ENCODE peak calls at places on chromosomes 4 and X, in seven cellular contexts. M is upper lobe of right lung, K is astrocyte of the spinal cord, G is psoas muscle, D is WERI-Rb-1, Q is fibroblast of mammary gland, P is A549. B is an unnamed sample.

GRCh38 chrX:46865281-46865680 is 28.4 kb downstream of the RP2 start:
- DNase-seq in M (no peak), K (peak), G (no peak), D (no peak), Q (peak), P (peak), B (peak)

GRCh38 chr4:80500593-80500992 is 165.1 kb downstream of the CFAP299 start:
- DNase-seq in M (no peak), K (peak), G (no peak), D (no peak), Q (peak), P (no peak), B (no peak)

GRCh38 chr4:107838763-107839162 is 14.0 kb downstream of the SGMS2 start:
- DNase-seq in M (no peak), K (no peak), G (no peak), D (no peak), Q (peak), P (no peak), B (peak)

GRCh38 chr4:115986573-115986972 is 873.2 kb upstream of the NDST4 start:
- DNase-seq in M (no peak), K (no peak), G (no peak), D (no peak), Q (no peak), P (no peak), B (no peak)

GRCh38 chr4:184355857-184356256 is 118.5 kb downstream of the IRF2 start:
- DNase-seq in M (no peak), K (no peak), G (no peak), D (no peak), Q (no peak), P (no peak), B (no peak)

GRCh38 chrX:13473666-13474516 is 95.5 kb upstream of the EGFL6 start:
- DNase-seq in M (no peak), K (peak), G (no peak), D (no peak), Q (peak), P (no peak), B (peak)

GRCh38 chr4:24209891-24210290 is 320.0 kb upstream of the PPARGC1A start:
- DNase-seq in M (no peak), K (no peak), G (no peak), D (no peak), Q (peak), P (no peak), B (no peak)

GRCh38 chr4:8851321-8852117 is 20.1 kb downstream of the HMX1 start:
- DNase-seq in M (no peak), K (no peak), G (peak), D (no peak), Q (no peak), P (no peak), B (no peak)

GRCh38 chrX:141468940-141469339 is 115.6 kb downstream of the SPANXA1 start:
- DNase-seq in M (no peak), K (peak), G (no peak), D (no peak), Q (peak), P (no peak), B (peak)

GRCh38 chr4:10078481-10079233 is 37.9 kb downstream of the WDR1 start:
- DNase-seq in M (peak), K (no peak), G (no peak), D (no peak), Q (no peak), P (no peak), B (no peak)

GRCh38 chr4:39698424-39699009 is 581 bp downstream of the UBE2K start:
- DNase-seq in M (peak), K (peak), G (peak), D (peak), Q (peak), P (peak), B (peak)

GRCh38 chrX:152086141-152086540 is 52.2 kb downstream of the MAGEA10 start:
- DNase-seq in M (no peak), K (no peak), G (no peak), D (no peak), Q (no peak), P (no peak), B (no peak)

GRCh38 chr4:79678472-79679202 is 270.6 kb upstream of the GK2 start:
- DNase-seq in M (no peak), K (peak), G (no peak), D (no peak), Q (no peak), P (no peak), B (peak)

GRCh38 chrX:73903941-73904340 is 340.9 kb downstream of the CHIC1 start:
- DNase-seq in M (no peak), K (no peak), G (no peak), D (no peak), Q (peak), P (no peak), B (peak)

GRCh38 chr4:9709724-9710123 is 71.7 kb upstream of the DRD5 start:
- DNase-seq in M (no peak), K (no peak), G (no peak), D (no peak), Q (no peak), P (no peak), B (no peak)

GRCh38 chrX:38215141-38215540 is 5.5 kb downstream of the SRPX start:
- DNase-seq in M (no peak), K (peak), G (no peak), D (no peak), Q (peak), P (no peak), B (no peak)

DNA sequence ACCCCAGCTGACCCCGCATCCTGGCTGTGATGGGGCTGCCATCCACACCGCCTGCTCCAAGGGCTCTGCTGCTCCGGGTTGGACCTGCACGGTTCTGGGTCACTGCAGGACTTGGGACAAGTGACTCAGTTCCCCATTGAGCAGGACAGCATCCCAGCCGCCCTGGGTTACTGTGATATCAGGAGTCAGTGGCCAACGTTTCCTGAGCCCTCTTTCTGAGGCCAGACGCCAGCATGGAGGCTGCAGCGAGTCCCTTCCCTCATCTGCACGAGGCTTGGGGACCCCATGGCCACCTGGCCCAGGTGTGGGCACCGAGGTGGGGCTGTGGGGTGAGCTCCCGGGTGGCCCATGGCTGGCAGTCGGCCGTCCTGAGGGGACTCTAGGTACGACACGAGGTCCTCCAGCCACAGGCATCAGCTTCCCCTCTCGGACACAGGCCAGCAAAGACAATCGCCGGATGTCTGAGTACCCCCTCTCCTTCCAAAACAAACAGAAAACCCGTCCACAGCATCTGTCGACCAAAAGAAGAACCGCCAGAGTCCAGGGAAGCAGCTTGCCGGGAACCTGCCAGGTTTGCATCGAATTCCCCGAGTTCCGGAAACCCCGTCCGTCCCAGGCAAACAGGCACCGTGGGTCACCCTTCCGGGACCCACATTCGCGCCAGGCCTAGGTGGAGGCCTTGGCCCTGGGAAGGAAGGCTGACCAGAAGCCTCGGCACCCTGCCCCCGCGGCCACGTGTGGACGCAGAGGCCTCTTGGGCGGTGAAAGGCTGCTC is 136.1 kb downstream of the FAM53A start:
- DNase-seq in M (no peak), K (no peak), G (peak), D (no peak), Q (no peak), P (no peak), B (no peak)
- H3K4me3 ChIP-seq in M (peak), K (no peak), G (peak), D (no peak), Q (no peak), P (no peak), B (no peak)

GRCh38 chr4:163256680-163257343 is 75.6 kb downstream of the NPY1R start:
- DNase-seq in M (no peak), K (no peak), G (no peak), D (no peak), Q (no peak), P (no peak), B (no peak)

GRCh38 chr4:163249042-163249441 is 82.4 kb upstream of the NAF1 start:
- DNase-seq in M (no peak), K (no peak), G (no peak), D (no peak), Q (no peak), P (no peak), B (no peak)

GRCh38 chr4:163251204-163251603 is 81.2 kb downstream of the NPY1R start:
- DNase-seq in M (no peak), K (no peak), G (no peak), D (no peak), Q (no peak), P (no peak), B (peak)
- TF ChIP-seq CTCF in M (no peak), K (no peak), G (no peak), D (peak), Q (no peak), P (no peak), B (peak)

GRCh38 chr4:150045410-150045809 is 32.8 kb upstream of the DCLK2 start:
- DNase-seq in M (no peak), K (no peak), G (no peak), D (no peak), Q (no peak), P (no peak), B (no peak)
- H3K4me3 ChIP-seq in M (no peak), K (no peak), G (no peak), D (no peak), Q (no peak), P (no peak), B (no peak)

GRCh38 chr4:95465010-95465409 is 83.8 kb downstream of the UNC5C start:
- DNase-seq in M (no peak), K (peak), G (no peak), D (no peak), Q (no peak), P (peak), B (peak)

GRCh38 chr4:95466791-95467190 is 82.0 kb downstream of the UNC5C start:
- DNase-seq in M (no peak), K (no peak), G (no peak), D (no peak), Q (no peak), P (no peak), B (no peak)

DNA sequence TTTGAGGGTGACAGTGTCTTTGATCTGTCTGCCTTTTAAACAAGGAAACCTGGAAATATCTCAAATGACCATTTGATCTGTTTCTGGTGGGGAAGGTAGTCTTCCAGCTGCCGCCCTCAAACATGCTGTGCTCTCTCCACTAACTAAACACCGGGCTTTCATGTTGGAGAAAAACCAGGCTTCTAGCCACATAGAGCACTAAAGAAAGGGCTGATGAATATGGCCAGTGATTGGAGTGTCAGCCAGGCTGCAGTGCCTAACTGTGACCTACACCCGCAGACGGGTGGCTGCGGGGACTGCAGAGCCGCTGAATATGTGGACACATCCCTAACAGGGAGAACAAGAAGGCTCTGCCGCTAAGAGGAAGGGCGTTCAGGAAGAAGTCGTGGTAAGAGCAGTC is 85.8 kb downstream of the UNC5C start:
- DNase-seq in M (no peak), K (no peak), G (no peak), D (no peak), Q (no peak), P (no peak), B (no peak)
- TF ChIP-seq CTCF in M (no peak), K (no peak), G (no peak), D (no peak), Q (no peak), P (no peak), B (no peak)

B was measured in choroid plexus epithelial cell.